ENCODE peak calls at places on chromosomes 2 and 18, in six cellular contexts. F is A549, T is tibial nerve, H is lower lobe of right lung, P is adrenal gland, X is heart right ventricle. D is an unnamed sample.

GRCh38 chr2:138831691-138832090 is 51.5 kb upstream of the NXPH2 start:
- DNase-seq in H (no peak), X (no peak), P (no peak), F (no peak), T (no peak), D (no peak)

GRCh38 chr2:168538534-168538933 is 82.5 kb downstream of the CERS6 start:
- DNase-seq in P (no peak), T (no peak), F (no peak), H (no peak), X (no peak), D (no peak)

GRCh38 chr2:73112026-73112912 is 479 bp downstream of the RAB11FIP5 start:
- DNase-seq in F (peak), H (peak), X (no peak), P (peak), T (no peak), D (no peak)

GRCh38 chr18:50776383-50776782 is 43.4 kb downstream of the MRO start:
- DNase-seq in P (no peak), F (no peak), H (no peak), T (no peak), X (no peak), D (no peak)

GRCh38 chr2:129911363-129912065 is 68.0 kb upstream of the RAB6C start:
- DNase-seq in F (no peak), H (no peak), T (no peak), P (peak), X (no peak), D (no peak)

GRCh38 chr2:181752301-181752700 is 72.0 kb upstream of the NEUROD1 start:
- DNase-seq in H (no peak), F (no peak), X (no peak), P (no peak), T (no peak), D (no peak)

GRCh38 chr2:174730530-174731018 is 33.7 kb downstream of the CHRNA1 start:
- DNase-seq in T (no peak), X (no peak), P (no peak), H (no peak), F (no peak), D (no peak)

GRCh38 chr2:150008901-150009300 is 421.3 kb upstream of the MMADHC start:
- DNase-seq in X (no peak), H (no peak), P (no peak), T (no peak), F (no peak), D (no peak)

GRCh38 chr2:69242651-69243051 is 144.4 kb downstream of the GFPT1 start:
- DNase-seq in T (no peak), H (no peak), X (no peak), P (no peak), F (no peak), D (peak)

GRCh38 chr18:61333746-61334490 is 688 bp downstream of the CDH20 start:
- DNase-seq in P (no peak), H (no peak), X (peak), F (no peak), T (no peak), D (no peak)

GRCh38 chr2:190911813-190912212 is 31.2 kb downstream of the GLS start:
- DNase-seq in T (no peak), H (no peak), F (peak), X (no peak), P (no peak), D (peak)

GRCh38 chr2:42974697-42975357 is 182.4 kb upstream of the HAAO start:
- DNase-seq in T (peak), F (peak), P (peak), H (peak), X (peak), D (no peak)
- H3K4me3 ChIP-seq in T (peak), F (peak), P (no peak), H (peak), X (peak), D (peak)

DNA sequence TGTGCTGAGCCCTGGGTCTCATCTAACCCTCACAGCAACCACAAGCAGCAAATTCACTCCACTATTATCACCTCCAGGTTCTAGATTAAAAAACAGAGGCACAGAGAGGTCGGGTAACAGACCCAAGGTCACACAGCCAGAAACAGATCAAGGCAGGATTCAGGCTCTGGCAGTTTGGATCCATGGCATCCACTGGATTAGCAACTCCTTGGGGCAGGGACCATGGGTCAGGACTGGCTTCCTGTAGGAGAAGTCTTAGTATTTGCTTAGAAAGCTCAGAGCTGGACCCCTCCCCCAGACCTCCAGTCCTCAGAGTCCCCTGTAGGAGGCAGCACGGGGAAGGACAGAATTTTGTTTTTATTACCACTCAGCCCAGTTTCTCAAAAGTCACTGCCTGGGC is 34.4 kb downstream of the ZFP36L2 start:
- DNase-seq in X (no peak), H (no peak), P (no peak), T (no peak), F (peak), D (no peak)
- TF ChIP-seq CTCF in X (no peak), H (no peak), P (peak), T (no peak), F (no peak), D (peak)

GRCh38 chr2:237156131-237156856 is 70.6 kb downstream of the COPS8 start:
- DNase-seq in H (no peak), X (peak), F (no peak), T (peak), P (no peak), D (no peak)
- H3K4me3 ChIP-seq in H (no peak), X (no peak), F (no peak), T (no peak), P (no peak), D (no peak)

DNA sequence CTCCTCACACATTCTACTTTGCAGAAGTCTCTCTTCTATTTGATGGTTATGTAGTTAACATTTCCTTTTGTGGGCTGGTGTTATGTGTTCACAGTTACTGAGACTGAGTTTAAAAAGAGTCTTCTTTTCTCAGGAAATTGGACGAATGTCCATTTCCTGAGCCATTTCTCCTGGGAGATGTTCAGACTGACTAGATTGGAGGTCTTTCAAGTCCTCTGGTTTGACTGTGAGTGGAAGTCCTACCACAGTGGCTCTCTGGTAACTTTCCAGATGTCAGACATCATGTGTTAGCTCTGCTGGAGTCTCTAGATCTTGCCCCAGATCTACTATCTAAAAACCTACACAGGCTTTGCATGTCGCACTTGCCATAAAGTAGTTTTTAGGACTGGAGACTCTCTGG is 116.0 kb downstream of the GALR1 start:
- DNase-seq in P (no peak), T (no peak), X (no peak), H (no peak), F (no peak), D (no peak)
- TF ChIP-seq CTCF in P (no peak), T (no peak), X (no peak), H (no peak), F (no peak), D (no peak)

DNA sequence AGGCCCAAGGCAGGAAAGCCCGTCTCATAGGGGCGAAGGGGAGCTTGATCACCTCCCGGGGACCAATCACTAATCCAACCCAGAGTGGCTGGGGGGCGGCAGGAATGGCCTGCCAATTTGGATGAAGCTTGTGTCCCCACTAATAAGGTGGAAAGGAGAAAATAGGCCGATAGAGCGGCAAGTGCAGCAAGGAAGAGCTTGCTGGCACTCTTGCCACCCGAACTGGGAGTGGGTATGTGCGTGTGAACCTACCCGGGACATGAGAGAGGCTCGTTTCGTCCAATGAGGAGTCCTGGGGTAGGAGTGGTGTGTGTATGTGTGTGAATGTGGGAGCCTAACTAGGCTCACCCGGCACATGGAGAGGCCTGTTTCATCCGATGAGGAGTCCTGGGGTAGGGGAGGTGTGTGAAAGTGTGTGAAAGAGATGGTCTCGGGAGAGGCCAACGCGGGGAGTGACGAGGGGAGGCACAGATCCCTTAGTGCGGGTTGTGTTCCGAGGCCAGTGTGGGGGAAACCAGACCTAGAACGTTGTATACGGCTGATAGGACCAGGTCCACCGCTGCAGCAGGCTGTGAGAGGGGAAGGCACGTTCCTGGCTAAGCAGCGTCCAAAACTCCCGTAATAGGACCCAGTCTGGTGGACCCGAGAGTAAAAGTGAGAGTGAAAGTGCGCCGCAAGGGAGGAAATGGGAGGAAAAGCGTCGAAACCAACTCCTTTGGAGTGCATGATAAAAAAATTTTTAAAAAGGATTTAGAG is 47.1 kb upstream of the SELENOI start:
- DNase-seq in T (peak), P (peak), H (peak), X (no peak), F (no peak), D (no peak)
- H3K4me3 ChIP-seq in T (peak), P (peak), H (peak), X (peak), F (no peak), D (peak)

GRCh38 chr2:184394642-184395041 is 203.7 kb upstream of the ZNF804A start:
- DNase-seq in T (no peak), H (no peak), P (no peak), X (no peak), F (no peak), D (no peak)
- TF ChIP-seq CTCF in T (no peak), H (no peak), P (no peak), X (no peak), F (no peak), D (no peak)